ENCODE peak calls at places on chromosomes 5 and 9, in ten cellular contexts. One of them, this sample, is unnamed.

GRCh38 chr9:126521976-126522590 is 91.6 kb upstream of the LMX1B start:
- DNase-seq in psoas muscle: no peak
- DNase-seq in osteocyte: no peak
- DNase-seq in neural progenitor cell: no peak
- DNase-seq in hepatocyte: no peak
- DNase-seq in natural killer cell: no peak
- DNase-seq in GM12865: no peak
- DNase-seq in GM23338: no peak
- DNase-seq in astrocyte of the cerebellum: no peak
- DNase-seq in neural crest cell: no peak
- DNase-seq in this sample: no peak

GRCh38 chr5:135013445-135013844 is 20.6 kb downstream of the PITX1 start:
- DNase-seq in psoas muscle: no peak
- DNase-seq in osteocyte: no peak
- DNase-seq in neural progenitor cell: no peak
- DNase-seq in hepatocyte: no peak
- DNase-seq in natural killer cell: no peak
- DNase-seq in GM12865: no peak
- DNase-seq in GM23338: no peak
- DNase-seq in astrocyte of the cerebellum: no peak
- DNase-seq in neural crest cell: no peak
- DNase-seq in this sample: no peak

GRCh38 chr5:149284501-149284900 is 12.8 kb downstream of the AFAP1L1 start:
- DNase-seq in psoas muscle: peak
- DNase-seq in osteocyte: no peak
- DNase-seq in neural progenitor cell: no peak
- DNase-seq in hepatocyte: peak
- DNase-seq in natural killer cell: no peak
- DNase-seq in GM12865: no peak
- DNase-seq in GM23338: no peak
- DNase-seq in astrocyte of the cerebellum: no peak
- DNase-seq in neural crest cell: no peak
- DNase-seq in this sample: no peak

GRCh38 chr9:5949103-5949699 is 58.5 kb downstream of the MLANA start:
- DNase-seq in psoas muscle: no peak
- DNase-seq in osteocyte: no peak
- DNase-seq in neural progenitor cell: no peak
- DNase-seq in hepatocyte: peak
- DNase-seq in natural killer cell: no peak
- DNase-seq in GM12865: peak
- DNase-seq in GM23338: no peak
- DNase-seq in astrocyte of the cerebellum: no peak
- DNase-seq in neural crest cell: no peak
- DNase-seq in this sample: no peak

GRCh38 chr9:129889461-129889935 is 54.2 kb downstream of the USP20 start:
- DNase-seq in psoas muscle: no peak
- DNase-seq in osteocyte: no peak
- DNase-seq in neural progenitor cell: no peak
- DNase-seq in hepatocyte: no peak
- DNase-seq in natural killer cell: no peak
- DNase-seq in GM12865: peak
- DNase-seq in GM23338: peak
- DNase-seq in astrocyte of the cerebellum: no peak
- DNase-seq in neural crest cell: no peak
- DNase-seq in this sample: no peak

GRCh38 chr5:61280766-61281427 is 51.2 kb upstream of the ZSWIM6 start:
- DNase-seq in psoas muscle: no peak
- DNase-seq in osteocyte: no peak
- DNase-seq in neural progenitor cell: no peak
- DNase-seq in hepatocyte: no peak
- DNase-seq in natural killer cell: no peak
- DNase-seq in GM12865: no peak
- DNase-seq in GM23338: no peak
- DNase-seq in astrocyte of the cerebellum: no peak
- DNase-seq in neural crest cell: no peak
- DNase-seq in this sample: no peak

GRCh38 chr9:87853289-87853688 is 29.4 kb upstream of the SPATA31E1 start:
- DNase-seq in psoas muscle: no peak
- DNase-seq in osteocyte: no peak
- DNase-seq in neural progenitor cell: no peak
- DNase-seq in hepatocyte: no peak
- DNase-seq in natural killer cell: no peak
- DNase-seq in GM12865: no peak
- DNase-seq in GM23338: no peak
- DNase-seq in astrocyte of the cerebellum: no peak
- DNase-seq in neural crest cell: no peak
- DNase-seq in this sample: no peak

GRCh38 chr5:141878186-141878770 is at the start of gene PCDH1:
- DNase-seq in psoas muscle: no peak
- DNase-seq in osteocyte: no peak
- DNase-seq in neural progenitor cell: peak
- DNase-seq in hepatocyte: peak
- DNase-seq in natural killer cell: peak
- DNase-seq in GM12865: no peak
- DNase-seq in GM23338: peak
- DNase-seq in astrocyte of the cerebellum: no peak
- DNase-seq in neural crest cell: no peak
- DNase-seq in this sample: no peak

GRCh38 chr5:179226696-179227095 is 118.6 kb downstream of the ADAMTS2 start:
- DNase-seq in psoas muscle: no peak
- DNase-seq in osteocyte: peak
- DNase-seq in neural progenitor cell: no peak
- DNase-seq in hepatocyte: peak
- DNase-seq in natural killer cell: no peak
- DNase-seq in GM12865: no peak
- DNase-seq in GM23338: no peak
- DNase-seq in astrocyte of the cerebellum: no peak
- DNase-seq in neural crest cell: no peak
- DNase-seq in this sample: peak

GRCh38 chr5:117731445-117731844 is 1156.8 kb upstream of the SEMA6A start:
- DNase-seq in psoas muscle: no peak
- DNase-seq in osteocyte: no peak
- DNase-seq in neural progenitor cell: no peak
- DNase-seq in hepatocyte: peak
- DNase-seq in natural killer cell: no peak
- DNase-seq in GM12865: no peak
- DNase-seq in GM23338: no peak
- DNase-seq in astrocyte of the cerebellum: peak
- DNase-seq in neural crest cell: no peak
- DNase-seq in this sample: no peak

GRCh38 chr9:130535818-130536521 is 43.4 kb upstream of the FUBP3 start:
- DNase-seq in psoas muscle: no peak
- DNase-seq in osteocyte: no peak
- DNase-seq in neural progenitor cell: peak
- DNase-seq in hepatocyte: peak
- DNase-seq in natural killer cell: no peak
- DNase-seq in GM12865: no peak
- DNase-seq in GM23338: peak
- DNase-seq in astrocyte of the cerebellum: no peak
- DNase-seq in neural crest cell: peak
- DNase-seq in this sample: no peak

GRCh38 chr9:99819484-99820329 is 2.0 kb upstream of the NR4A3 start:
- DNase-seq in psoas muscle: peak
- DNase-seq in osteocyte: peak
- DNase-seq in neural progenitor cell: peak
- DNase-seq in hepatocyte: peak
- DNase-seq in natural killer cell: peak
- DNase-seq in GM12865: peak
- DNase-seq in GM23338: peak
- DNase-seq in astrocyte of the cerebellum: peak
- DNase-seq in neural crest cell: peak
- DNase-seq in this sample: peak
- TF ChIP-seq CTCF in psoas muscle: no peak
- TF ChIP-seq CTCF in osteocyte: peak
- TF ChIP-seq CTCF in neural progenitor cell: no peak
- TF ChIP-seq CTCF in hepatocyte: no peak
- TF ChIP-seq CTCF in natural killer cell: no peak
- TF ChIP-seq CTCF in GM12865: no peak
- TF ChIP-seq CTCF in GM23338: no peak
- TF ChIP-seq CTCF in astrocyte of the cerebellum: peak
- TF ChIP-seq CTCF in neural crest cell: peak
- TF ChIP-seq CTCF in this sample: no peak

GRCh38 chr5:139043127-139043905 is 154.9 kb downstream of the SIL1 start:
- DNase-seq in psoas muscle: no peak
- DNase-seq in osteocyte: peak
- DNase-seq in neural progenitor cell: no peak
- DNase-seq in hepatocyte: no peak
- DNase-seq in natural killer cell: no peak
- DNase-seq in GM12865: no peak
- DNase-seq in GM23338: no peak
- DNase-seq in astrocyte of the cerebellum: peak
- DNase-seq in neural crest cell: no peak
- DNase-seq in this sample: no peak

GRCh38 chr5:139037732-139038131 is 160.4 kb downstream of the SIL1 start:
- DNase-seq in psoas muscle: no peak
- DNase-seq in osteocyte: peak
- DNase-seq in neural progenitor cell: no peak
- DNase-seq in hepatocyte: no peak
- DNase-seq in natural killer cell: no peak
- DNase-seq in GM12865: no peak
- DNase-seq in GM23338: no peak
- DNase-seq in astrocyte of the cerebellum: no peak
- DNase-seq in neural crest cell: no peak
- DNase-seq in this sample: no peak

DNA sequence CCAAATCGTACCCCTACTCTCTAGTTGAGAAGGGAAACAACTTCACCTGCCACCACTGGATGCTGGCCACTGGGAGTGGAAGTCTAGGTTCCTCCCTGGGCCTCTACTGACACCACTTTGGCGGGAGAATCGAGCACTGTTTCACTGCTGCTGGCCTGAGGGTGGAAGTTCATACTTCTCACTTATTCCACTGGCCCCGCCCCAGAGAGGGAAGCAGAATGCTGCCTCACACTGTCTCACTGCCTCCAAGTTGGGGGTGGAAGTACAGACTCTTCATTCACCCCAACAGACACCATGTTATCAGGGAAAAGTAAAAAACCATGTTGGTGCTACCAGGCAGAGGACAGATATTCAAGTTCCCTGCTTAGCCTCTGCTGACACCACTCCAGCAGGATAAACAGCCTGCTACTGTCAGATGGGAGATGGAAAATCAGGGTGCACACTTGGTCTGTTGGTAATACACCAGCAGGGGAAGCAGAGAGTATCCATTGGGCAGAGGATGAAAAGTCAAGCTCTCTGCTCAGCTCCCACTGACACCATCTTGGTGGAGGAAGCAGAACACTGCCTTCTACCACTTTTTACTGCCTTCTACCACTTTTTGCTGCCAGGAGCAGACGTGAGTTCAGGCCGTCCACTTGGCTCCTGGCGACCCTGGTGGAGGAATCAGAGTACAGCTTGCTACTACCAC is 159.4 kb downstream of the SIL1 start:
- DNase-seq in psoas muscle: no peak
- DNase-seq in osteocyte: peak
- DNase-seq in neural progenitor cell: peak
- DNase-seq in hepatocyte: no peak
- DNase-seq in natural killer cell: no peak
- DNase-seq in GM12865: no peak
- DNase-seq in GM23338: peak
- DNase-seq in astrocyte of the cerebellum: no peak
- DNase-seq in neural crest cell: no peak
- DNase-seq in this sample: no peak
- TF ChIP-seq CTCF in psoas muscle: no peak
- TF ChIP-seq CTCF in osteocyte: no peak
- TF ChIP-seq CTCF in neural progenitor cell: peak
- TF ChIP-seq CTCF in hepatocyte: no peak
- TF ChIP-seq CTCF in natural killer cell: no peak
- TF ChIP-seq CTCF in GM12865: no peak
- TF ChIP-seq CTCF in GM23338: peak
- TF ChIP-seq CTCF in astrocyte of the cerebellum: no peak
- TF ChIP-seq CTCF in neural crest cell: peak
- TF ChIP-seq CTCF in this sample: peak

DNA sequence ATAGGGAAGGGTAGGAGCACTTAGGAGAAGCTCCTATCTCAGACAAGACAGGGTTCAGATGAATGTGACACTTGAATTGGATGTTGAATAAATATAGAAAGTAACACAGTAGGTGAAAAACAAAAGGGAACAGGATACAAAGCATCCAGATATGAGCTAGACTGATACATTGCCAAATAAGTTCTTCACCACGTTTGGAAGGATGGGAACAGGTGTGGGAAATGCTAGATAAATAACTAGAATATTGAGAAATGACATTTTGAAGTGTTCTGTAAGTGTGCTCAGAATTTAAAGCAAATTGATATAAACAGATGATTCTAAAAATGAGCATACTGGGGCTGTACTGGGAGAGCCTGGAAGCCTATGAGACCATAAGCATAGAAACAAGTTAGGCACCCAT is 340.1 kb upstream of the PRR16 start:
- DNase-seq in psoas muscle: no peak
- DNase-seq in osteocyte: no peak
- DNase-seq in neural progenitor cell: no peak
- DNase-seq in hepatocyte: no peak
- DNase-seq in natural killer cell: no peak
- DNase-seq in GM12865: no peak
- DNase-seq in GM23338: no peak
- DNase-seq in astrocyte of the cerebellum: no peak
- DNase-seq in neural crest cell: no peak
- DNase-seq in this sample: no peak
- TF ChIP-seq CTCF in psoas muscle: no peak
- TF ChIP-seq CTCF in osteocyte: no peak
- TF ChIP-seq CTCF in neural progenitor cell: no peak
- TF ChIP-seq CTCF in hepatocyte: no peak
- TF ChIP-seq CTCF in natural killer cell: no peak
- TF ChIP-seq CTCF in GM12865: no peak
- TF ChIP-seq CTCF in GM23338: no peak
- TF ChIP-seq CTCF in astrocyte of the cerebellum: no peak
- TF ChIP-seq CTCF in neural crest cell: no peak
- TF ChIP-seq CTCF in this sample: no peak

DNA sequence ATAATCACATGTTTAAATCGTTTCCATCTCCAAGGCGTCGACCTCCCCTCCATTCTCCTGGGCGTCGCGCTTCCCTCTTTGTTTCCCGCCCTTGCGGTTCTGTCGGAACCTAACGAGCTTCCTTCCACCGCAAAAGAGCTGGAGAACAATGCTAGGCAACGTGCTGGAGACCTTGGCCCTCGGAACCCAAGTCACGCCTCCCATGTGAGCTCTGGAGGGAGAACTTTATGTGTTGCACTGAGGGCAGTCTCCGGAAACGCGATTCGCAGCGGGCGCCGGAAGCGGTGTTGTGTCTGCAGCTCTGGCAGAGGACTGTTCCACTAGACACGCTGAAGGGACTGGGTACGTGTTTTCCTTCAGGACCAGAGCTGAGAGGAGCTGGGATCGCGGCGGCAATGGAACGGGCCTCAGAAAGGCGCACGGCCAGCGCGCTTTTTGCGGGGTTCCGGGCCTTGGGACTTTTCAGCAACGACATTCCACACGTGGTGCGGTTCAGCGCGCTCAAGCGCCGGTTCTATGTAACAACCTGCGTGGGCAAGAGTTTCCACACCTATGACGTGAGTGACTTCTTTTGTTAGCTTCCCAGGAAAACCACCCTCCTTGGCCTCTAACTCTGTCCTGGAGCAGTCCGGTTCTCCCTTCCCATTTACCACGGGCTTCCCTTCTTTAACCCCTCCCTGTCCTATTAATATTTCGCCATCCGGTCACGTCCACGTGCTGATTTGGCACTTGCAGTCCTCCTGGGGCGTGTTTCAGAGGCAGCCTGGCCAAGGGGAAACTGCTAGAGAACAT is at the start of gene WDR36:
- DNase-seq in psoas muscle: peak
- DNase-seq in osteocyte: peak
- DNase-seq in neural progenitor cell: peak
- DNase-seq in hepatocyte: peak
- DNase-seq in natural killer cell: peak
- DNase-seq in GM12865: peak
- DNase-seq in GM23338: peak
- DNase-seq in astrocyte of the cerebellum: peak
- DNase-seq in neural crest cell: peak
- DNase-seq in this sample: peak
- TF ChIP-seq CTCF in psoas muscle: no peak
- TF ChIP-seq CTCF in osteocyte: no peak
- TF ChIP-seq CTCF in neural progenitor cell: no peak
- TF ChIP-seq CTCF in hepatocyte: no peak
- TF ChIP-seq CTCF in natural killer cell: no peak
- TF ChIP-seq CTCF in GM12865: no peak
- TF ChIP-seq CTCF in GM23338: no peak
- TF ChIP-seq CTCF in astrocyte of the cerebellum: no peak
- TF ChIP-seq CTCF in neural crest cell: no peak
- TF ChIP-seq CTCF in this sample: peak